ENCODE peak calls at places on chromosomes 12 and 14, in nine cellular contexts. N, Q, P, M, B, L, Z, K and S are unnamed samples.

GRCh38 chr14:69069020-69069421 is 83.9 kb downstream of the DCAF5 start:
- DNase-seq in L (peak), Z (no peak), M (no peak), K (no peak), N (no peak), P (no peak), Q (no peak), B (no peak), S (no peak)

GRCh38 chr12:119202121-119202527 is 23.4 kb downstream of the HSPB8 start:
- DNase-seq in M (no peak), Z (no peak), P (no peak), Q (no peak), K (peak), B (no peak), N (no peak), L (no peak), S (no peak)

GRCh38 chr12:66279127-66279712 is 23.1 kb upstream of the HELB start:
- DNase-seq in Z (no peak), B (no peak), N (no peak), M (no peak), P (no peak), K (peak), L (peak), Q (no peak), S (peak)

GRCh38 chr12:51714666-51715065 is 123.6 kb downstream of the SCN8A start:
- DNase-seq in M (no peak), Q (no peak), N (peak), L (peak), P (no peak), B (no peak), Z (no peak), K (no peak), S (no peak)

GRCh38 chr14:104202259-104203070 is 64.1 kb downstream of the KIF26A start:
- DNase-seq in L (no peak), Q (no peak), B (no peak), N (no peak), P (no peak), M (no peak), Z (no peak), K (peak), S (no peak)

GRCh38 chr12:107027304-107028053 is 40.5 kb upstream of the MTERF2 start:
- DNase-seq in Z (peak), N (peak), M (no peak), B (no peak), L (peak), P (no peak), Q (no peak), K (peak), S (peak)

GRCh38 chr12:88052686-88053085 is 23.5 kb upstream of the C12orf50 start:
- DNase-seq in P (peak), K (peak), B (no peak), L (peak), Z (no peak), N (peak), Q (no peak), M (no peak), S (peak)

GRCh38 chr14:40494483-40494882 is 1062.2 kb upstream of the FBXO33 start:
- DNase-seq in K (no peak), P (no peak), M (no peak), B (no peak), L (no peak), N (no peak), Z (no peak), Q (no peak), S (no peak)

GRCh38 chr12:24605466-24605865 is 343.4 kb downstream of the BCAT1 start:
- DNase-seq in B (no peak), M (no peak), Q (no peak), K (no peak), N (no peak), P (no peak), Z (no peak), L (no peak), S (no peak)

GRCh38 chr14:72545411-72546311 is 348.2 kb downstream of the DPF3 start:
- DNase-seq in B (no peak), Z (no peak), Q (no peak), L (no peak), P (no peak), N (no peak), M (no peak), K (peak), S (no peak)

GRCh38 chr14:31127690-31128089 is 79.9 kb downstream of the HECTD1 start:
- DNase-seq in P (no peak), N (no peak), M (no peak), Z (no peak), B (peak), Q (no peak), L (peak), K (peak), S (no peak)

GRCh38 chr12:124626841-124627502 is 59.6 kb upstream of the NCOR2 start:
- DNase-seq in K (no peak), B (no peak), L (peak), P (no peak), N (no peak), Q (peak), Z (peak), M (peak), S (no peak)

GRCh38 chr12:46209914-46210834 is 58.7 kb downstream of the SLC38A1 start:
- DNase-seq in N (no peak), P (no peak), K (peak), L (no peak), Q (no peak), B (peak), Z (peak), M (peak), S (no peak)

GRCh38 chr12:90203556-90203955 is 494.9 kb upstream of the ATP2B1 start:
- DNase-seq in K (no peak), B (no peak), M (no peak), P (no peak), N (no peak), Q (no peak), L (no peak), Z (no peak), S (no peak)

GRCh38 chr14:69547701-69548348 is 26.8 kb downstream of the CCDC177 start:
- DNase-seq in B (no peak), K (peak), L (peak), Q (no peak), N (no peak), M (no peak), P (peak), Z (no peak), S (peak)

GRCh38 chr12:59357811-59358210 is 238.0 kb upstream of the SLC16A7 start:
- DNase-seq in N (no peak), B (no peak), Z (no peak), L (no peak), K (peak), Q (no peak), M (no peak), P (no peak), S (no peak)